ENCODE peak calls at places on chromosome 20, in seven cellular contexts. Y, Q, H, D, W, R and C are unnamed samples.

GRCh38 chr20:1965520-1966278 is 28.2 kb downstream of the PDYN start:
- DNase-seq in Y (peak), Q (peak), H (peak), D (peak), W (peak), R (peak), C (peak)

GRCh38 chr20:52231230-52231746 is 39.7 kb upstream of the ZFP64 start:
- DNase-seq in Y (no peak), Q (no peak), H (no peak), D (no peak), W (no peak), R (no peak), C (no peak)

GRCh38 chr20:19784511-19785172 is 26.6 kb downstream of the RIN2 start:
- DNase-seq in Y (peak), Q (peak), H (peak), D (peak), W (peak), R (peak), C (peak)

GRCh38 chr20:49339123-49339522 is 61.3 kb upstream of the ZNFX1 start:
- DNase-seq in Y (no peak), Q (no peak), H (no peak), D (no peak), W (no peak), R (no peak), C (no peak)

GRCh38 chr20:56460459-56460858 is 8.0 kb upstream of the RTF2 start:
- DNase-seq in Y (no peak), Q (peak), H (no peak), D (no peak), W (no peak), R (peak), C (no peak)

GRCh38 chr20:47220161-47220582 is 136.3 kb downstream of the ZMYND8 start:
- DNase-seq in Y (peak), Q (peak), H (no peak), D (peak), W (no peak), R (peak), C (no peak)

GRCh38 chr20:45967551-45968080 is 4.4 kb downstream of the ZNF335 start:
- DNase-seq in Y (no peak), Q (no peak), H (no peak), D (no peak), W (no peak), R (no peak), C (no peak)

GRCh38 chr20:16801919-16802651 is 53.9 kb downstream of the OTOR start:
- DNase-seq in Y (peak), Q (peak), H (peak), D (peak), W (peak), R (peak), C (peak)

GRCh38 chr20:62918830-62919229 is 7.5 kb downstream of the DIDO1 start:
- DNase-seq in Y (no peak), Q (peak), H (no peak), D (no peak), W (no peak), R (peak), C (no peak)

GRCh38 chr20:63791497-63792156 is 39.4 kb downstream of the ZBTB46 start:
- DNase-seq in Y (no peak), Q (no peak), H (no peak), D (peak), W (no peak), R (no peak), C (no peak)

GRCh38 chr20:50023116-50023802 is 40.5 kb downstream of the SNAI1 start:
- DNase-seq in Y (no peak), Q (no peak), H (no peak), D (no peak), W (no peak), R (no peak), C (no peak)

GRCh38 chr20:4216866-4217265 is 201.5 kb upstream of the RNF24 start:
- DNase-seq in Y (no peak), Q (no peak), H (no peak), D (no peak), W (no peak), R (no peak), C (no peak)

GRCh38 chr20:61704661-61705060 is 361.0 kb downstream of the TAF4 start:
- DNase-seq in Y (no peak), Q (no peak), H (no peak), D (no peak), W (no peak), R (no peak), C (no peak)

GRCh38 chr20:52082612-52083011 is 109.0 kb downstream of the ZFP64 start:
- DNase-seq in Y (no peak), Q (no peak), H (no peak), D (no peak), W (no peak), R (no peak), C (no peak)

GRCh38 chr20:24702501-24703283 is 233.3 kb downstream of the SYNDIG1 start:
- DNase-seq in Y (no peak), Q (no peak), H (no peak), D (no peak), W (no peak), R (no peak), C (no peak)

GRCh38 chr20:5973172-5973571 is 22.7 kb downstream of the MCM8 start:
- DNase-seq in Y (no peak), Q (no peak), H (no peak), D (peak), W (no peak), R (no peak), C (peak)

GRCh38 chr20:33731693-33732165 is at the start of gene ZNF341:
- DNase-seq in Y (no peak), Q (peak), H (peak), D (peak), W (peak), R (peak), C (peak)

GRCh38 chr20:54070187-54070987 is at the start of gene BCAS1:
- DNase-seq in Y (no peak), Q (no peak), H (no peak), D (no peak), W (no peak), R (no peak), C (no peak)

GRCh38 chr20:23419995-23420901 is 1.0 kb downstream of the NAPB start:
- DNase-seq in Y (peak), Q (peak), H (no peak), D (peak), W (peak), R (peak), C (peak)

GRCh38 chr20:36202891-36203338 is 33.4 kb upstream of the AAR2 start:
- DNase-seq in Y (peak), Q (peak), H (peak), D (peak), W (peak), R (peak), C (peak)

GRCh38 chr20:31987744-31988143 is 19.8 kb downstream of the XKR7 start:
- DNase-seq in Y (no peak), Q (no peak), H (no peak), D (no peak), W (no peak), R (no peak), C (peak)

GRCh38 chr20:33262658-33263065 is 20.4 kb upstream of the BPIFB1 start:
- DNase-seq in Y (no peak), Q (no peak), H (peak), D (peak), W (peak), R (no peak), C (peak)

GRCh38 chr20:48483667-48484066 is 344.1 kb downstream of the PREX1 start:
- DNase-seq in Y (no peak), Q (no peak), H (no peak), D (no peak), W (no peak), R (no peak), C (no peak)

GRCh38 chr20:41355192-41355591 is 11.4 kb downstream of the EMILIN3 start:
- DNase-seq in Y (no peak), Q (no peak), H (no peak), D (no peak), W (no peak), R (no peak), C (no peak)

GRCh38 chr20:8542115-8542486 is 410.0 kb downstream of the PLCB1 start:
- DNase-seq in Y (no peak), Q (no peak), H (no peak), D (no peak), W (no peak), R (no peak), C (no peak)

GRCh38 chr20:42041000-42041565 is 422.9 kb upstream of the CHD6 start:
- DNase-seq in Y (no peak), Q (no peak), H (no peak), D (no peak), W (no peak), R (no peak), C (no peak)

GRCh38 chr20:24584538-24585356 is 115.3 kb downstream of the SYNDIG1 start:
- DNase-seq in Y (no peak), Q (no peak), H (no peak), D (peak), W (peak), R (no peak), C (no peak)

GRCh38 chr20:11976966-11977365 is 59.3 kb downstream of the BTBD3 start:
- DNase-seq in Y (no peak), Q (no peak), H (no peak), D (no peak), W (no peak), R (no peak), C (no peak)

GRCh38 chr20:63567382-63568169 is 6.5 kb downstream of the HELZ2 start:
- DNase-seq in Y (peak), Q (peak), H (no peak), D (no peak), W (peak), R (peak), C (peak)

GRCh38 chr20:23092409-23092756 is 6.3 kb upstream of the CD93 start:
- DNase-seq in Y (no peak), Q (no peak), H (no peak), D (peak), W (no peak), R (no peak), C (peak)

GRCh38 chr20:62143976-62144825 is 632 bp downstream of the SS18L1 start:
- DNase-seq in Y (peak), Q (peak), H (peak), D (peak), W (peak), R (peak), C (no peak)

GRCh38 chr20:53425481-53425880 is 168.2 kb downstream of the ZNF217 start:
- DNase-seq in Y (no peak), Q (no peak), H (no peak), D (no peak), W (no peak), R (no peak), C (no peak)

GRCh38 chr20:38084425-38084951 is 50.9 kb downstream of the RPRD1B start:
- DNase-seq in Y (no peak), Q (no peak), H (no peak), D (peak), W (no peak), R (no peak), C (peak)

GRCh38 chr20:29689411-29690225 is 1567.8 kb upstream of the DEFB115 start:
- DNase-seq in Y (no peak), Q (peak), H (no peak), D (no peak), W (no peak), R (no peak), C (no peak)